ENCODE peak calls at places on chromosomes 3 and 15, in seven cellular contexts. J, T, S, C, I, Y and D are unnamed samples.

GRCh38 chr3:50246517-50246954 is 10.5 kb downstream of the GNAI2 start:
- DNase-seq in J (peak; percentile 94), T (peak; percentile 87), S (no peak), C (no peak), I (peak; percentile 62), Y (no peak), D (peak; percentile 87)

GRCh38 chr3:175121225-175121624 is 262.1 kb downstream of the NAALADL2 start:
- DNase-seq in J (no peak), T (no peak), S (no peak), C (no peak), I (no peak), Y (peak; percentile 50), D (no peak)

GRCh38 chr3:194306109-194306686 is 44.9 kb downstream of the CPN2 start:
- DNase-seq in J (no peak), T (no peak), S (peak; percentile 69), C (no peak), I (peak; percentile 26), Y (no peak), D (no peak)

GRCh38 chr15:63772531-63772930 is 61.2 kb downstream of the HERC1 start:
- DNase-seq in J (no peak), T (no peak), S (no peak), C (no peak), I (no peak), Y (no peak), D (no peak)

GRCh38 chr3:117356296-117356695 is 646.7 kb downstream of the TUSC7 start:
- DNase-seq in J (no peak), T (no peak), S (no peak), C (no peak), I (no peak), Y (no peak), D (no peak)

GRCh38 chr15:97645758-97646157 is 314.7 kb upstream of the ARRDC4 start:
- DNase-seq in J (no peak), T (no peak), S (no peak), C (no peak), I (no peak), Y (no peak), D (no peak)

GRCh38 chr3:134373278-134373941 is 837 bp downstream of the AMOTL2 start:
- DNase-seq in J (peak; percentile 87), T (peak; percentile 96), S (no peak), C (peak; percentile 73), I (no peak), Y (peak; percentile 85), D (no peak)

GRCh38 chr3:138389841-138390581 is 41.6 kb downstream of the MRAS start:
- DNase-seq in J (peak; percentile 93), T (peak; percentile 94), S (no peak), C (no peak), I (no peak), Y (no peak), D (no peak)

GRCh38 chr15:89591834-89592233 is 16.6 kb downstream of the TICRR start:
- DNase-seq in J (peak; percentile 44), T (no peak), S (no peak), C (no peak), I (no peak), Y (no peak), D (no peak)

GRCh38 chr15:93151488-93151887 is 62.5 kb upstream of the RGMA start:
- DNase-seq in J (no peak), T (no peak), S (no peak), C (no peak), I (no peak), Y (no peak), D (no peak)

GRCh38 chr3:65685621-65686020 is 353.1 kb downstream of the MAGI1 start:
- DNase-seq in J (peak; percentile 37), T (peak; percentile 41), S (no peak), C (no peak), I (no peak), Y (no peak), D (no peak)

GRCh38 chr15:63815796-63816533 is 17.8 kb downstream of the HERC1 start:
- DNase-seq in J (no peak), T (peak; percentile 46), S (no peak), C (no peak), I (no peak), Y (no peak), D (no peak)

DNA sequence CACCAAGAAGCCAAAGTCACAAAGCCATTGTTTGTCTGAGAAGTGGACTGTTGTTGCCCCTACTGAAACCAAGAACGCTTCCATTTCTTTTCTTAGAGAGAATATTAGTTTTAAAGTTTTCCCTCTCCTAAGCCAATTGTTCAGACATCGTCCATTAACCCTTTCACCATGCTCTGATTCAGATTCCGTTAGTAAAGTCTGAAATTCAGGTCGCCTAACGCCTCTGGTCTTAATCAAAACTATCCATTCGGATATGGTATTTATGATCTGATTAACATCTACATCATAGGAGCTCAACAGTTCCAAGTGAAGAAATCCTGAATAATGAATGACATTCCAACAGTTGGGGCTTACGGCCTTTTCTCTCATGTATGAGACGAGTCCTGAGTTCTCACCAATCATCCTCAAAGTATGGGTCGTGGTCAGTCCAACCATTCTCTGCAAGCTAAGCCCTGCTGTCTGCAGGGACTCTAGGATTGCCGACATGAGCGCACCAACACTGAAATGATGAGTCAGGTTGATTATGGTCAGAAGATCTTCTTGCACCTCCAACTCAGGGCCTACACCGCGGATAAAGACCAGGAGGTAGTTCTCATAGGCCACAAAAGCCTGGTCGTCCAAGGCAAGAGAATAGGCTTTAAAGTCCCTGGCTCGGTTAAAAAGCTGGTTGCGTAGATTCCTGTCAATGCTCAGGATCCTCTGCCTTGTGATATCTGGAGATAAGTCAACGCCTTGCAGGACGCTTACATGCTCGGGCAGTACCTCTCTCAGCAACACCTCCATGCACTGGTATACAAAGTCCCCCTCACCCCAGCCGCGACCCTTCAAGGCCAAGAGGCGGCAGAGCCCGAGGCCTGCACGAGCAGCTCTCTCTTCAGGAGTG is 767 bp downstream of the EPM2AIP1 start:
- DNase-seq in J (peak; percentile 54), T (peak; percentile 64), S (no peak), C (no peak), I (peak; percentile 6), Y (no peak), D (peak; percentile 50)
- TF ChIP-seq CTCF in J (no peak), T (no peak), S (no peak), C (no peak), I (no peak), Y (no peak), D (no peak)

GRCh38 chr15:52337961-52338535 is 42.4 kb upstream of the MYO5C start:
- DNase-seq in J (no peak), T (no peak), S (no peak), C (no peak), I (no peak), Y (no peak), D (no peak)

GRCh38 chr15:52337198-52337853 is 41.7 kb upstream of the MYO5C start:
- DNase-seq in J (peak; percentile 52), T (peak; percentile 47), S (no peak), C (no peak), I (no peak), Y (no peak), D (no peak)

GRCh38 chr15:52338891-52339290 is 43.3 kb upstream of the MYO5C start:
- DNase-seq in J (no peak), T (no peak), S (no peak), C (no peak), I (no peak), Y (no peak), D (no peak)

GRCh38 chr15:52334491-52335160 is 39.0 kb upstream of the MYO5C start:
- DNase-seq in J (peak; percentile 9), T (peak; percentile 16), S (no peak), C (no peak), I (no peak), Y (no peak), D (no peak)

DNA sequence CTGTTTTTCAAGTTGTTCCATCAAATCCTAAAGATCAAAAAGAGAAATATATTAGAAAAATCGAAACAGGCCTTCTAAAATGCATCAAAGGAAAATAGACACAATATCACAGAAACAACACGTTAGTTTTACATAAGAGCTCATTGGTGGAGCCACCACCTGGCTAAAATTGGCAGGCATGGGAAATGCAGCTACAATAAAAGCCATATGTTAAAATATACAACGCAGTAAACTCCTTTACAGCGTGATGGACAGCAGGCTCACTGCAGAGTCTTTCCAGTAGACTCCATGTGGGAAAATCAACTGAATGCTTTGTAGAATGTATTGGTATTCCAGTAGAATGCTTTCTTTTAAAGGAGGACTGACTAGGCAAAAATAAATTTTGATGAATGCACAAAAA is 40.9 kb upstream of the MYO5C start:
- DNase-seq in J (no peak), T (no peak), S (no peak), C (no peak), I (no peak), Y (no peak), D (no peak)
- TF ChIP-seq CTCF in J (no peak), T (no peak), S (no peak), C (peak; percentile 38), I (no peak), Y (no peak), D (no peak)

DNA sequence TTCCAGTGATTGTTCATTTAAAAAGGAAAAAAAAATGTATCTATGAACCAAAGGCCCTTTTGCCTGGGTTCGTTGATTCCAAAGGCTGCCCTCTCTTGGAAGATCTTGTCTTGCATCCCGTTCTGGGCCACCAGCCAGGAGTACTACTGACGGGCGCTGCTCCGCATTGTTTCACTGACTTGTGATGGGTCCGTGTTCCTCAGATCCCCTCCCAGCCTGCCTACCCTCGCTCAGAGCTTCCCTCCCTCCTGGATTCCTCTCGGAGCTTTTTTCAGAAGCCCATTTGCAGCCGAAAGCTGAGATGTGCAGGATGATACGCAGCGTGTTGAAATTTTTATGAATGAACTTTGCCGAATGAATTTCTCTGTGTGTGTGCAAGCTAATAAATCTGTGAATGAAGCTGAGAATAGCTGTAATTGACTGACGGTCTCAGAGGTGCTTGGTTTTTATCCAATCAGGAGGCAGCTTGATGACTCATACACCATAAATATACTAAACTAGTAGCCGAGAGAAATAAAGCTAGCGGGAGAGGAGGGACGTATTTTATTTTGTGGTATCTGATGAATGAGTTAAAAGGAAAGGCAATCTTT is at the start of gene SHC4:
- DNase-seq in J (peak; percentile 79), T (peak; percentile 88), S (no peak), C (peak; percentile 53), I (no peak), Y (peak; percentile 44), D (no peak)
- TF ChIP-seq CTCF in J (peak; percentile 64), T (peak; percentile 46), S (no peak), C (no peak), I (no peak), Y (no peak), D (no peak)

GRCh38 chr3:151895881-151896661 is 22.6 kb downstream of the SUCNR1 start:
- DNase-seq in J (no peak), T (no peak), S (no peak), C (no peak), I (no peak), Y (no peak), D (no peak)

GRCh38 chr3:151894219-151894618 is 20.8 kb downstream of the SUCNR1 start:
- DNase-seq in J (no peak), T (no peak), S (no peak), C (no peak), I (no peak), Y (no peak), D (no peak)

GRCh38 chr3:151890721-151891141 is 17.3 kb downstream of the SUCNR1 start:
- DNase-seq in J (no peak), T (no peak), S (no peak), C (no peak), I (no peak), Y (no peak), D (no peak)

GRCh38 chr3:151896662-151897012 is 23.2 kb downstream of the SUCNR1 start:
- DNase-seq in J (no peak), T (peak; percentile 29), S (no peak), C (no peak), I (no peak), Y (no peak), D (no peak)

DNA sequence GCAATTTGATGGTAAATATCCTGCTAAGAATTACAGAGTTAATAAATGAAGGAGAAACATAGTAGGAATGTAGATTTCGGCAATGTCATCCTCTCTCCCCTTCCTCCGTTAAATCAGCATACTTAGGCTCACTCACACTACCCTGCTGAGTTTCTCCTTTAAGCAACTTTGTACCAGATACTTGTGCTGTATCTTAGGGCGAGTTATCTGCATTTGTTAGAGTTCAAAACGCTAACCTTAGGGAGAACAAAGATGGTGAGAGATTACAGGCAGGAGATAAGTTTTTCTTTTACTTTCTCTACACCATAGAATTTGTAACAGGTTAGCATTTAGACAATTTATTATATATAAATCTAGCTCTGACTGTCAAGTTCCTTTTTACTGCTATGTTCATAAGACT is 22.0 kb downstream of the SUCNR1 start:
- DNase-seq in J (no peak), T (no peak), S (no peak), C (no peak), I (no peak), Y (no peak), D (no peak)
- TF ChIP-seq CTCF in J (no peak), T (no peak), S (no peak), C (no peak), I (no peak), Y (no peak), D (no peak)